ENCODE peak calls at places on chromosomes 6 and 20, in six cellular contexts. P is ovary, A is neural progenitor cell, I is endodermal cell, G is cardiac muscle cell, X is brain microvascular endothelial cell. Y is an unnamed sample.

GRCh38 chr20:2816030-2816582 is at the start of gene TMEM239:
- DNase-seq in P (no peak), A (no peak), I (peak), G (no peak), X (no peak), Y (no peak)

GRCh38 chr6:50655848-50656453 is 57.4 kb upstream of the TFAP2D start:
- DNase-seq in P (no peak), A (peak), I (peak), G (no peak), X (no peak), Y (peak)

GRCh38 chr6:155693573-155694428 is 238.2 kb upstream of the NOX3 start:
- DNase-seq in P (no peak), A (no peak), I (no peak), G (no peak), X (no peak), Y (no peak)

GRCh38 chr6:40852667-40853383 is 186.2 kb downstream of the UNC5CL start:
- DNase-seq in P (no peak), A (peak), I (peak), G (peak), X (no peak), Y (peak)

GRCh38 chr6:30074331-30075093 is 1.1 kb downstream of the RNF39 start:
- DNase-seq in P (no peak), A (peak), I (peak), G (no peak), X (no peak), Y (no peak)

GRCh38 chr6:163814494-163815364 is 400.2 kb downstream of the QKI start:
- DNase-seq in P (no peak), A (no peak), I (no peak), G (peak), X (peak), Y (peak)

GRCh38 chr6:4772750-4773149 is 3.5 kb upstream of the CDYL start:
- DNase-seq in P (no peak), A (no peak), I (peak), G (no peak), X (no peak), Y (no peak)

GRCh38 chr20:60262967-60263603 is 304.9 kb downstream of the CDH26 start:
- DNase-seq in P (no peak), A (peak), I (peak), G (no peak), X (no peak), Y (no peak)

GRCh38 chr6:90098025-90098474 is 198.6 kb downstream of the BACH2 start:
- DNase-seq in P (peak), A (no peak), I (no peak), G (peak), X (peak), Y (peak)

GRCh38 chr6:112366695-112367546 is 19.8 kb downstream of the RFPL4B start:
- DNase-seq in P (no peak), A (no peak), I (no peak), G (no peak), X (no peak), Y (no peak)

GRCh38 chr6:16799279-16800193 is 38.3 kb upstream of the ATXN1 start:
- DNase-seq in P (no peak), A (no peak), I (no peak), G (peak), X (no peak), Y (peak)

GRCh38 chr6:154590770-154591169 is 80.3 kb upstream of the CNKSR3 start:
- DNase-seq in P (no peak), A (no peak), I (no peak), G (no peak), X (no peak), Y (no peak)

GRCh38 chr20:6058684-6059295 is 4.9 kb upstream of the LRRN4 start:
- DNase-seq in P (no peak), A (no peak), I (peak), G (peak), X (peak), Y (peak)

GRCh38 chr20:26163890-26164289 is 467.2 kb upstream of the ZNF337 start:
- DNase-seq in P (no peak), A (no peak), I (no peak), G (peak), X (peak), Y (peak)

GRCh38 chr6:75204959-75205775 is 686 bp downstream of the COL12A1 start:
- DNase-seq in P (peak), A (peak), I (peak), G (peak), X (peak), Y (peak)

GRCh38 chr6:136446579-136447182 is 103.5 kb downstream of the MAP7 start:
- DNase-seq in P (no peak), A (no peak), I (no peak), G (peak), X (no peak), Y (peak)

GRCh38 chr20:8360035-8360434 is 228.0 kb downstream of the PLCB1 start:
- DNase-seq in P (no peak), A (peak), I (peak), G (no peak), X (no peak), Y (no peak)

GRCh38 chr6:36577298-36577697 is 16.9 kb upstream of the SRSF3 start:
- DNase-seq in P (no peak), A (no peak), I (no peak), G (peak), X (peak), Y (peak)

DNA sequence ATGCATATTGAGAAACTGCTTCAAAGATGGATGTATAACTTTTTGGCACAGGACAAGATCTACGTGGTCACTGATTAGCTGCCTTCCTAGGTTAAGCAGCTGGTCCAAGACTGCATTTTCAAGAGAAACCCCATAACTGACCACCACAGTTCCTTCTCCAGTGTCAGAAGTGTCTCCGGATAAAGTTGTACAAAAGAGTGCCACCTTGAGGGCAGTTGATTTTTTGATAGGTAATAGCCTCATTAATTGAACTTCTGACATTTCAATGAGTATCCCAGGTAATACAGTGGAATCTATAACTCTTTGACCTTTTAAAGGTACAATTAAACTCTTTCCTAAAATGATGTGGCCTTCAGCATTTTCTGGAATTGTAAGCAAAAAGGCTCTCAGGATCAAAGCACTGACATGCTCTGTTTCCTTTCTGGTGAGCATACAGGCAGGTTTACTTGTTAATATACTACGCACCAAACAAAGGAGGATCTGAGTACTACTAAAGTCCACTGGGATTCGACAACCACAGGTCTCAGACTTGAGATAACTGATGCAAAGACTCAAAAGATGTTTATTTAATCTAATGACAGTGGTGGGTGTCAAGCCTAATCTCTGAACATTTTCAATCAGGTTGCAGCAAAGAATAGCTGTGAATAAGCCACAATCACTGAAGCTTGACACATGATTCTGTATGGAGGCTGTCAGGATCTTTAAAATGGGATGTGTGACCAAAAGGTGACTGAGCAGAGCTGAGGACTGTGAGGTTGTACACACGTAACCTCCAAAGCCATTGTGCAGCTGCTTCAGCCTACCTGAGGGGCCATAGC is 21.2 kb downstream of the MKKS start:
- DNase-seq in P (no peak), A (no peak), I (no peak), G (peak), X (peak), Y (peak)
- TF ChIP-seq CTCF in P (no peak), A (peak), I (peak), G (peak), X (peak), Y (peak)

GRCh38 chr20:51800132-51800721 is 2.1 kb downstream of the SALL4 start:
- DNase-seq in P (peak), A (peak), I (peak), G (peak), X (no peak), Y (peak)

GRCh38 chr20:51800769-51801219 is 1.5 kb downstream of the SALL4 start:
- DNase-seq in P (no peak), A (peak), I (peak), G (peak), X (no peak), Y (peak)

GRCh38 chr20:51803157-51803854 is 985 bp upstream of the SALL4 start:
- DNase-seq in P (no peak), A (no peak), I (no peak), G (no peak), X (peak), Y (no peak)

GRCh38 chr20:51801220-51801991 is 915 bp downstream of the SALL4 start:
- DNase-seq in P (no peak), A (peak), I (peak), G (peak), X (no peak), Y (no peak)

GRCh38 chr20:51802170-51802745 is at the start of gene SALL4:
- DNase-seq in P (no peak), A (peak), I (peak), G (peak), X (no peak), Y (no peak)
- H3K4me3 ChIP-seq in P (no peak), A (peak), I (peak), G (peak), X (peak), Y (peak)

GRCh38 chr6:13099771-13100170 is 228.6 kb downstream of the TBC1D7 start:
- DNase-seq in P (no peak), A (no peak), I (no peak), G (no peak), X (no peak), Y (no peak)
- TF ChIP-seq CTCF in P (no peak), A (peak), I (peak), G (peak), X (no peak), Y (peak)

GRCh38 chr6:99348220-99348822 is 1.2 kb downstream of the FAXC start:
- DNase-seq in P (no peak), A (peak), I (no peak), G (no peak), X (no peak), Y (no peak)
- H3K4me3 ChIP-seq in P (peak), A (peak), I (peak), G (no peak), X (no peak), Y (no peak)